ENCODE peak calls at places on chromosomes 5 and 9, in four cellular contexts. X is IMR-90, R is mesendoderm, O is H1. F is an unnamed sample. For H3K27me3, the result is how much of the 10 kb centered on the place peaks cover.

GRCh38 chr5:123116063-123116462 is 27.0 kb downstream of the PRDM6 start:
- DNase-seq in X (peak), R (no peak), O (no peak), F (no peak)

GRCh38 chr5:76801159-76801802 is 17.5 kb upstream of the F2RL1 start:
- DNase-seq in X (peak), R (no peak), O (no peak), F (no peak)

GRCh38 chr9:26975728-26976707 is 19.8 kb downstream of the IFT74 start:
- DNase-seq in X (peak), R (peak), O (peak), F (peak)

GRCh38 chr5:134053840-134054338 is 49.1 kb upstream of the VDAC1 start:
- DNase-seq in X (peak), R (peak), O (no peak), F (no peak)

GRCh38 chr5:169763437-169764301 is 126.6 kb downstream of the DOCK2 start:
- DNase-seq in X (peak), R (no peak), O (no peak), F (no peak)

GRCh38 chr5:169300468-169301385 is at the start of gene SLIT3:
- DNase-seq in X (peak), R (peak), O (peak), F (peak)

GRCh38 chr9:14831661-14832060 is 78.6 kb downstream of the FREM1 start:
- DNase-seq in X (no peak), R (no peak), O (no peak), F (no peak)

GRCh38 chr9:138052635-138053320 is 175.2 kb downstream of the CACNA1B start:
- DNase-seq in X (no peak), R (no peak), O (no peak), F (no peak)

GRCh38 chr9:23830949-23831730 is 5.1 kb upstream of the ELAVL2 start:
- DNase-seq in X (no peak), R (peak), O (peak), F (no peak)

GRCh38 chr5:41935544-41935943 is 10.5 kb downstream of the FBXO4 start:
- DNase-seq in X (no peak), R (peak), O (no peak), F (peak)

GRCh38 chr5:167626341-167627118 is 664.9 kb upstream of the WWC1 start:
- DNase-seq in X (peak), R (peak), O (no peak), F (no peak)

GRCh38 chr5:62284946-62285891 is 20.8 kb upstream of the KIF2A start:
- DNase-seq in X (no peak), R (peak), O (no peak), F (no peak)

GRCh38 chr5:149212203-149212951 is 59.3 kb upstream of the AFAP1L1 start:
- DNase-seq in X (peak), R (no peak), O (no peak), F (no peak)

GRCh38 chr5:179799644-179799973 is 5.8 kb downstream of the LTC4S start:
- DNase-seq in X (no peak), R (no peak), O (no peak), F (no peak)

GRCh38 chr5:85967681-85968080 is 650.1 kb upstream of the COX7C start:
- DNase-seq in X (no peak), R (no peak), O (no peak), F (no peak)

GRCh38 chr5:15691536-15691935 is 191.6 kb downstream of the FBXL7 start:
- DNase-seq in X (peak), R (no peak), O (no peak), F (no peak)

DNA sequence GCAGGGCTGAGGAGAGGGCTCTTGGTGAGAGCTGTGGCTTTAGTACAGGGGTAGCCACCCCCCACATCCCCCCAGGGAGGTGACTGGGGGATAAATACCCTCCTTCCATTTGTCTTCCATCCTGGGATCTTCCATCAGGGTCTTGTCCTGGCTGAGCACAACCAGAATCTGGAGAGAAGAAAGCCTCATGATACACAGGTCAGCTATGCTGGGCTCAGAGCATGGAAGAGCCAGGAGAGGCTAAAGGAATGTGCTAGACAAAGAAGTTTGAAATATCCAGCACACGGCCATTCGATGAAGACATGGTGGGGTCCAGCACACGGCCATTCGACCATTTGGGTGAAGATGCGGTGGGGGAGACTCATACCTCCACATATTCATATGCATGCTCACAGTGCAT is 30.0 kb downstream of the ROPN1L start:
- DNase-seq in X (peak), R (no peak), O (no peak), F (no peak)
- H2AK5ac ChIP-seq in X (no peak), R (no peak), O (no peak), F (no peak)

DNA sequence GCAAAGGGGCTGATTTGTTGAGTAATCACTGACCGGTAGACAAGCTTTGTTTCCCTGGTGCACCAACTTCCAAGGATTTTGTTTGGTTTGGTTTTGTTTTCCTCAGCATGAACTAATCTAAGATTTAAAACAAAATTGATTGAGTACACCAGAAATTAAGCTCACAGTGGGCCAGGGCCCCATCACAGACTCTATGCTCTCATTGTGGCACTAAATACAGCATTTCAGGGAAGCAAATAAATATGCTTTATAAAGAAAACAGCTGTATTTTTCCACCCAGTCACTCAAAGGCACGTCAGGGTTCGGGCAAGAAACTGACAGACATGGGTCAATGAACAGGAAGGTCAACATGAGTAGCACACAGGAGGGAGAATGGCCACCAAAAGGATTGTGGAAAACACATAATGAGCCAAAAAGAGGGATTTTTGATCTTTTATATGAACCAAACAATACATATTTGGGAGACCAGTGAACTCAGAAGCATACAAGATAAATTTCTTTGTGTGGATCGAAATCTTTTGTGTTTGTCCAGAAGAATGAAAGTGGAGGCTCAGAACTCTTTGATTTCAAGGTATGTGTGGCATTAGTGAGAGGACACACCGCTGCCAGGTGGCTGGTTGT is 8.8 kb downstream of the CFAP77 start:
- DNase-seq in X (no peak), R (no peak), O (no peak), F (no peak)
- H3K27me3 ChIP-seq in X (half or more), R (under half), O (under half), F (under half)

GRCh38 chr5:102758576-102758975 is 3.5 kb downstream of the PAM start:
- DNase-seq in X (peak), R (no peak), O (no peak), F (no peak)

GRCh38 chr5:102759289-102759688 is 4.2 kb downstream of the PAM start:
- DNase-seq in X (no peak), R (no peak), O (no peak), F (no peak)

GRCh38 chr5:102754499-102755424 is at the start of gene PAM:
- DNase-seq in X (peak), R (peak), O (peak), F (peak)

GRCh38 chr5:102753889-102754498 is 1.1 kb upstream of the PAM start:
- DNase-seq in X (no peak), R (no peak), O (no peak), F (no peak)

DNA sequence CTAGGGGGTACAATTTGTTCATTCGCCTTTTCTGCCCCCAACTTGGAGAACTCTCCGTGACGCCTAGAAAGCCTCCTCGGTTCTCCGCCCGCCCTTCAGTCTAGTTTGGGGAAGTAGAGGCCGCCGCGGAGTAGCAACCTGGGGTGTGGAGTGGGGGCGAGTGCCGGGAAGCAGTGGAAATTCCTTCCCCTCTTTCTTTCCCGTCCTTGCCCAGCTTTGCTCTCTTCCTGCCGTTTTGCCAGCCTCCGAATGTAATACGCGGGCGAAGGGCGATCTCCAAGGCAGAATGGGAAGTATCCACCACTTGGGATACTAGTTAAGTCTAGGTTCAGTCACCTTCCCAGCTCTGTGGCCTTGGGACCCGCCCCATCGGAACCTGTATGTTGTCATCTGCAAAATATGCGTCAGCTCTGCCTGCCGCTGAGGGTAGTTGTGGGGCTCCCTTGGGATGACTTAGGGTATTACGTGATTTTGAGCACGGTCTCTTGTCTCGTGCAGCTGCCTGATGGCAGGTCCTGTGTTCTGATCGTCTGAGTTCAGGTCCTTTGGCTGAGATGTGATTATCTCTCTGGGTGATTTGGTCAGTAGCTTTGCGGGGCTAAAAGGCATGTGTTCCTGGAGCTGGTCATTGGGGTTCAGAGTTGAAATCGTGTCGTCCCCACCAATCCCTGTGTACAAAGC is 726 bp downstream of the PAM start:
- DNase-seq in X (peak), R (peak), O (peak), F (peak)
- H2AK5ac ChIP-seq in X (peak), R (no peak), O (no peak), F (peak)

GRCh38 chr5:139751236-139751635 is 44.4 kb upstream of the PSD2 start:
- DNase-seq in X (no peak), R (no peak), O (no peak), F (no peak)
- H3K27me3 ChIP-seq in X (under half), R (under half), O (half or more), F (half or more)

DNA sequence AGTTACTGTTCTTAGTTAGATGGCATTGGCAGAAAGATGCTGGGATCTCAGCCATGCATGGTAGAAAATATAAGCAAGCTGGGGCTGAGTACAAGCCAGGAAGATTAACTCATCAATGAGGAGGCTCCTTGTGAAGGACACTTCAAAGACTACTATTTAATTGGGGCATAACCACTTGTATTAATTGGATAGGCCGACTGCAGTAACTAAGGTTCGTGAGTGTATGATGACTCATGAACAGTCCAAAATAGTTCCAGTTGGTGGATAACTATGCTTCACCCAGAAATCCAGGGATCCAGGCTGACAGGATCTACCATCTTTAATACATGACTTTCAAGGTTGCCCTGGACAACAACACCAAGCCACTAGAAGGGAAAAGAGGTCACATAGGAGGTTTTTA is 138.0 kb downstream of the TMEM38B start:
- DNase-seq in X (peak), R (no peak), O (no peak), F (no peak)
- H2AK5ac ChIP-seq in X (no peak), R (no peak), O (no peak), F (no peak)

DNA sequence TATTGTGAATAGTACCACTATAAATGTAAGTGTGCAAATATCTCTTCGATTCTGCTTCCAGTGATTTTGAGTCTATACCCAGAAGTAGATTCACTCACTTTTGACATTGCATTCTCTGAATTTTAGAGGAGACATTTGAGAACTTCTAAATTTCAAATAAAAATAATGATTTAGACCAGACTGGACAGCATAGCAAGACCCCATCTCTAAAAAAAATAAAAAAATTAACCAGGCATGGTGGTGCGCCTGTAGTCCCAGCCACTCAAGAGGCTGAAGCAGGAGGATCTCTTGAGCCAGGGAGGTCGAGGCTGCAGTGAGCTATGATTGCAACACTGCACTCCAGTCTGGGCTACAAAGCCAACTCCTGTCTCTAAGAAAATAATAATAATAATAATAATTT is 1.9 kb upstream of the GFI1B start:
- DNase-seq in X (no peak), R (no peak), O (no peak), F (no peak)
- H3K27me3 ChIP-seq in X (half or more), R (under half), O (under half), F (under half)

GRCh38 chr5:135308752-135309151 is 90.3 kb downstream of the MACROH2A1 start:
- DNase-seq in X (peak), R (no peak), O (no peak), F (no peak)
- H2AK5ac ChIP-seq in X (peak), R (no peak), O (no peak), F (no peak)

GRCh38 chr5:176769911-176770310 is 40.4 kb upstream of the UNC5A start:
- DNase-seq in X (no peak), R (no peak), O (peak), F (no peak)

GRCh38 chr5:176771102-176771845 is 39.1 kb upstream of the UNC5A start:
- DNase-seq in X (no peak), R (no peak), O (no peak), F (no peak)

GRCh38 chr5:176772271-176773210 is 37.8 kb upstream of the UNC5A start:
- DNase-seq in X (no peak), R (no peak), O (peak), F (no peak)

GRCh38 chr5:176768174-176768970 is 42.0 kb upstream of the UNC5A start:
- DNase-seq in X (no peak), R (no peak), O (peak), F (no peak)

GRCh38 chr5:176770431-176770830 is 39.9 kb upstream of the UNC5A start:
- DNase-seq in X (no peak), R (no peak), O (no peak), F (no peak)
- H3K27me3 ChIP-seq in X (under half), R (under half), O (under half), F (under half)

GRCh38 chr5:1085391-1085790 is 26.5 kb downstream of the SLC12A7 start:
- DNase-seq in X (no peak), R (no peak), O (no peak), F (no peak)
- H2AK5ac ChIP-seq in X (no peak), R (no peak), O (no peak), F (no peak)

F was measured in neuronal stem cell.